ENCODE peak calls at places on chromosomes 1 and 21, in five cellular contexts. O is CD4-positive, CD25-positive, alpha-beta regulatory T cell; Z is upper lobe of right lung; V is right cardiac atrium; K is GM23248. B is an unnamed sample.

GRCh38 chr1:184890539-184890973 is 83.8 kb downstream of the NIBAN1 start:
- DNase-seq in O (peak), Z (no peak), V (peak), K (peak), B (peak)

GRCh38 chr1:40185951-40186864 is 25.0 kb downstream of the RLF start:
- DNase-seq in O (peak), Z (no peak), V (no peak), K (peak), B (no peak)

GRCh38 chr1:151898519-151898991 is 10.8 kb downstream of the THEM4 start:
- DNase-seq in O (peak), Z (no peak), V (no peak), K (no peak), B (no peak)

GRCh38 chr1:39663559-39663958 is 8.3 kb downstream of the NT5C1A start:
- DNase-seq in O (no peak), Z (no peak), V (no peak), K (no peak), B (no peak)

GRCh38 chr1:109564189-109564878 is 15.9 kb downstream of the GNAI3 start:
- DNase-seq in O (no peak), Z (no peak), V (no peak), K (no peak), B (no peak)

GRCh38 chr1:205287076-205287475 is 34.5 kb downstream of the NUAK2 start:
- DNase-seq in O (no peak), Z (no peak), V (no peak), K (peak), B (no peak)

GRCh38 chr21:24224411-24224810 is 1382.9 kb downstream of the MRPL39 start:
- DNase-seq in O (no peak), Z (no peak), V (no peak), K (no peak), B (no peak)

GRCh38 chr1:206631085-206631509 is 4.2 kb upstream of the DYRK3 start:
- DNase-seq in O (peak), Z (no peak), V (peak), K (peak), B (no peak)

GRCh38 chr1:53328009-53328489 is at the start of gene LRP8:
- DNase-seq in O (peak), Z (peak), V (peak), K (peak), B (no peak)

DNA sequence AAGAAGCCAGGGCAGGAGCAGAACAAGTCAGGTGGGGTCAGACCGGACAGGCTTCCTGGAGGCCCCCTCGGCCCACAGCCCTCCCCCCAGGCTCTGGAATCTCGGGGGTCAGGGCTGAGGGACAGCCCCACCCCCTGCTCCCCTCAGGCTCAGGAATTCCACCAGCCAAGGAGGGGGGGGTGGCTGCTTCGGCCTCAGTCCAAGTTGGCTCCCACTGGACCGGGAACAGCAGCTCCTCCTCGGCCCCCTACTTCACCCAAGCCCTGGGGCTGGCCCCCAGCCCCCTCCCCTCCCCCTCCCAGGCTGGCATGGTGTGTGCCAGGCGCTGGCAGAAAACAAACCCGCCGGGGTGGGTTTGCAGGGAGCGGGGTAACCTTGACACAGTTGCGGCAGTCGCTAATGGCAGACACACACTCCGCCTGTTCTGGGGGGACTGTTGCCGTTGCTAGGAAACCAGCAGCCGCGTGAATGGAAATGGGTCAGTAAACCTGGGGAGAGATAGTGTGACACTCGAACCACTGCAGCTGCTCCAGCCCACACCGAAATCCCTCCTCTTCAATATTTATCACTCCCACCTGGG is 32.4 kb downstream of the AHDC1 start:
- DNase-seq in O (no peak), Z (no peak), V (no peak), K (no peak), B (no peak)
- H3K4me3 ChIP-seq in O (no peak), Z (no peak), V (no peak), K (no peak), B (peak)

DNA sequence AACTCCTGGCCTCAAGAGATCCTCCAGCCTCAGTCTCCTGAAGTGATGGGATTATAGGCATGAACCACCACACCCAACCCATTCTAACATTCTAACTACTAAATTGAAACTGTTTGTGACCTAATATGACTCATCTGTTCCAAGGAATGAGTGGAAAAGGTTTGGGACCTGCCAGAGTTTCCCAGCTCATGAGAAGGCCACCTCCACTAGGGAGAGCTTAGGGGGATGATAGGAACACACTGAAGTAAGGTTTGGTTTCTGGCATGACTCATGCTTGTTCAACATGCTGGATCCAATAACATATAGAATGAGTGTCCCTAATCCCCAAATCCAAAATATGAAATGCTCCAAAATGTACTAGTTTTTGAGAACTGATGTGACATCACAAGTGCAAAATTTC is 18.9 kb upstream of the SCAF4 start:
- DNase-seq in O (no peak), Z (no peak), V (no peak), K (peak), B (no peak)
- H3K4me3 ChIP-seq in O (no peak), Z (no peak), V (no peak), K (no peak), B (no peak)

GRCh38 chr1:231415018-231415583 is 7.0 kb downstream of the EGLN1 start:
- DNase-seq in O (no peak), Z (no peak), V (no peak), K (no peak), B (no peak)

GRCh38 chr1:231416896-231417295 is 5.2 kb downstream of the EGLN1 start:
- DNase-seq in O (peak), Z (no peak), V (no peak), K (peak), B (no peak)

GRCh38 chr1:231417503-231417902 is 4.6 kb downstream of the EGLN1 start:
- DNase-seq in O (no peak), Z (no peak), V (no peak), K (no peak), B (no peak)

GRCh38 chr1:231413749-231414082 is 8.4 kb downstream of the EGLN1 start:
- DNase-seq in O (no peak), Z (no peak), V (no peak), K (no peak), B (no peak)

DNA sequence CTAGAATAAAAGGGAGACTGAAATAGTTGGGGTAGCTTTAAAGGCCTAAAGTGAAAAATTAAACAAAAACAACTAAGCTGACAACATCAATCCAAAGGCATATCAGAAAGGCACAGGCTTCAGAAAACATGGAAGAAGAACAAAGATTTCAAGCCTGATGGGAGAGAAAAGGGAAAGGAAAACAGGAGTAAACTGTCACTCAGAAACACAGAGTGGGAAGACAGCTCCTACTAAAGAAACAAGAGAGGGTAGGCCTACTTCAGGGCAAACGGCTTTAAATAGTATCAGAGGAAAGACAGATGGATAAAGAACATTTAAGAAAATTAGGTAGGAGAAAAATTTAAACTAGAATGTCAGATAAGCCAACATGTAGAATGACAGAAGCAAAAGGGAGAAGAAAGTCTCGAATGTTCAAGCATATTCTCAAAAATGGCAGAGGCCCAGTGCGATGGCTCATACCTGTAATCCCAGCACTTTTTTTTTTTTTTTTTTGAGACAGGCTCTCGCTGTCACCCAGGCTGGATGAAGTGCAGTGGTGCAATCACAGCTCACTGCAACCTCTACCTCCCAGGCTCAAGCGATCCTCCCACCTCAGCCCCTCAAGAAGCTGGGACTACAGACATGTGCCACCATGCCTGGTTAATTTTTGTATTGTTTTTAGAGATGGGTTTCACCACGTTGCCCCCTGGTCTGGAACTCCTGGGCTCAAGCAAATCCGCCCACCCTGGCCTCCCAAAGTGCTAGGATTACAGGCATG is 7.6 kb downstream of the EGLN1 start:
- DNase-seq in O (no peak), Z (no peak), V (no peak), K (no peak), B (no peak)
- H3K4me3 ChIP-seq in O (peak), Z (no peak), V (no peak), K (no peak), B (no peak)

GRCh38 chr1:37958690-37959089 is 11.8 kb upstream of the INPP5B start:
- DNase-seq in O (no peak), Z (no peak), V (no peak), K (peak), B (no peak)
- H3K4me3 ChIP-seq in O (no peak), Z (no peak), V (no peak), K (no peak), B (no peak)

GRCh38 chr1:41362749-41363631 is 1.8 kb downstream of the FOXO6 start:
- DNase-seq in O (no peak), Z (no peak), V (no peak), K (no peak), B (no peak)
- H3K4me3 ChIP-seq in O (no peak), Z (no peak), V (no peak), K (no peak), B (peak)

GRCh38 chr1:10122926-10123325 is 87.4 kb upstream of the KIF1B start:
- DNase-seq in O (no peak), Z (no peak), V (no peak), K (peak), B (no peak)
- H3K4me3 ChIP-seq in O (no peak), Z (no peak), V (no peak), K (no peak), B (no peak)

GRCh38 chr21:15006594-15007230 is 58.1 kb downstream of the NRIP1 start:
- DNase-seq in O (no peak), Z (no peak), V (no peak), K (no peak), B (no peak)
- H3K4me3 ChIP-seq in O (no peak), Z (no peak), V (no peak), K (no peak), B (no peak)